ENCODE peak calls at places on chromosomes 12 and 14, in seven cellular contexts. A is ascending aorta; M is AG04450; B is left ventricle myocardium inferior; O is upper lobe of left lung; L is HCT116; N is CD8-positive, alpha-beta T cell. W is an unnamed sample.

GRCh38 chr12:8078400-8078799 is 3.7 kb upstream of the NECAP1 start:
- DNase-seq in A (no peak), M (peak; percentile 63), B (no peak), O (no peak), L (peak; percentile 50), N (peak; percentile 65), W (no peak)

GRCh38 chr14:75188520-75189267 is 12.3 kb upstream of the TMED10 start:
- DNase-seq in A (peak; percentile 15), M (no peak), B (no peak), O (no peak), L (no peak), N (no peak), W (no peak)

GRCh38 chr14:61460063-61460462 is 138.7 kb downstream of the PRKCH start:
- DNase-seq in A (no peak), M (no peak), B (no peak), O (no peak), L (no peak), N (no peak), W (no peak)

GRCh38 chr12:62732861-62733427 is 202.0 kb downstream of the PPM1H start:
- DNase-seq in A (no peak), M (no peak), B (no peak), O (no peak), L (peak; percentile 65), N (no peak), W (no peak)

GRCh38 chr12:78949532-78949931 is 85.0 kb downstream of the SYT1 start:
- DNase-seq in A (no peak), M (no peak), B (no peak), O (no peak), L (no peak), N (no peak), W (no peak)

GRCh38 chr12:68178774-68179439 is 19.4 kb upstream of the IFNG start:
- DNase-seq in A (no peak), M (no peak), B (no peak), O (no peak), L (no peak), N (no peak), W (no peak)

GRCh38 chr12:107134558-107134957 is 41.2 kb upstream of the CRY1 start:
- DNase-seq in A (no peak), M (no peak), B (no peak), O (no peak), L (peak; percentile 75), N (peak; percentile 23), W (no peak)

GRCh38 chr12:1845427-1845826 is 25.1 kb downstream of the LRTM2 start:
- DNase-seq in A (no peak), M (no peak), B (no peak), O (peak; percentile 64), L (no peak), N (no peak), W (no peak)

GRCh38 chr12:120054293-120054692 is 62.3 kb downstream of the RAB35 start:
- DNase-seq in A (no peak), M (no peak), B (no peak), O (no peak), L (no peak), N (no peak), W (no peak)

GRCh38 chr14:31945074-31945613 is 132.0 kb upstream of the ARHGAP5 start:
- DNase-seq in A (no peak), M (no peak), B (no peak), O (no peak), L (no peak), N (no peak), W (no peak)

GRCh38 chr12:53056901-53057300 is 7.0 kb downstream of the TNS2 start:
- DNase-seq in A (no peak), M (no peak), B (no peak), O (no peak), L (no peak), N (no peak), W (no peak)

GRCh38 chr14:64193821-64194220 is 100.3 kb downstream of the ESR2 start:
- DNase-seq in A (no peak), M (no peak), B (no peak), O (no peak), L (no peak), N (no peak), W (no peak)

GRCh38 chr14:63677891-63678379 is 36.3 kb upstream of the WDR89 start:
- DNase-seq in A (no peak), M (no peak), B (no peak), O (no peak), L (no peak), N (no peak), W (no peak)

GRCh38 chr12:47650469-47650868 is 55.4 kb downstream of the RPAP3 start:
- DNase-seq in A (no peak), M (no peak), B (no peak), O (no peak), L (no peak), N (no peak), W (no peak)

GRCh38 chr12:58233886-58234285 is 292.5 kb downstream of the ATP23 start:
- DNase-seq in A (no peak), M (no peak), B (no peak), O (no peak), L (no peak), N (no peak), W (no peak)

GRCh38 chr14:96202441-96203094 is 2.1 kb upstream of the BDKRB2 start:
- DNase-seq in A (no peak), M (no peak), B (no peak), O (no peak), L (no peak), N (no peak), W (no peak)

GRCh38 chr12:2339022-2339431 is 286.2 kb downstream of the CACNA1C start:
- DNase-seq in A (no peak), M (peak; percentile 65), B (no peak), O (no peak), L (no peak), N (no peak), W (no peak)

GRCh38 chr12:85225501-85225900 is 54.5 kb upstream of the ALX1 start:
- DNase-seq in A (no peak), M (no peak), B (no peak), O (no peak), L (no peak), N (no peak), W (no peak)

GRCh38 chr12:104863549-104863948 is 94.5 kb downstream of the SLC41A2 start:
- DNase-seq in A (no peak), M (no peak), B (no peak), O (no peak), L (no peak), N (no peak), W (no peak)

GRCh38 chr12:3913278-3913677 is 40.1 kb upstream of the PARP11 start:
- DNase-seq in A (no peak), M (no peak), B (no peak), O (no peak), L (no peak), N (no peak), W (no peak)

GRCh38 chr12:119115296-119115905 is 63.3 kb upstream of the HSPB8 start:
- DNase-seq in A (no peak), M (peak; percentile 8), B (no peak), O (no peak), L (peak; percentile 41), N (peak; percentile 7), W (no peak)

GRCh38 chr12:18799561-18799960 is 61.6 kb downstream of the CAPZA3 start:
- DNase-seq in A (no peak), M (no peak), B (no peak), O (no peak), L (no peak), N (no peak), W (no peak)
- H3K4me3 ChIP-seq in A (no peak overlapping the region), M (no peak overlapping the region), B (no peak overlapping the region), O (no peak overlapping the region), L (no peak overlapping the region), N (no peak overlapping the region), W (no peak overlapping the region)

DNA sequence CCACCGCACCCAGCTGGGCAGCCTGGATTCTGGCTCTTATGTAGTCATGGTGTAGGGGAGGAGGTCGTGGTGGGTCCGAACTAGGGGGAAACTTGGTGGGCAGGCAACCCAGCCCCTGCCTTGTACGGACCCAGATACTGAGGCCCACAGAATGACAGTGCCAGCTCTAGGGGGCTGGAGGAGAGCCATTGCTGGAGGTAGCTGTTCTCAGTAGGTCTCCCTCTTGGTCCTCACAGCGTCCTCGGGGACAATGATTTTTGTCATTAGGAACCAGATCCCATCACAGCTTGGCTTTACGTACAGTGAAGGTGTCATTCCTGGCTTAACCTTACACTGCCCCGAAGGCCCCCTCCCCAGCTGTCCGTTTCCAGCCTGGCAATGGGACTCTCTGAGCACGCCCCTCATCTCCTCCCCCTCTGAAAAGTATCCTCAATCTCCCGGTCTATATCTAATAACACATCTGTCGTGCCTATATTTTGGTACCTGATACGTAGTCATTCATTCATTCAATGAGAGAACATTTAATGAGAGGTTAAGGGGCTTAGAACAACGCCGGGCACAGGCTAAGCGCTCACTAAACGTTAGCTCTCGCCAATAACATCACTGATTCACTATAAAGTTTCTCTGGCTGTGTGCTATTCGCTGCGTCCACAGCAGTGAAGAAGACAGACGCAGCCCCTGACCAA is 619 bp upstream of the DYNC1H1 start:
- DNase-seq in A (no peak), M (no peak), B (no peak), O (no peak), L (no peak), N (no peak), W (no peak)
- H3K4me3 ChIP-seq in A (peak overlapping the region; percentile 100), M (peak overlapping the region; percentile 33), B (peak overlapping the region; percentile 98), O (peak overlapping the region; percentile 79), L (peak overlapping the region; percentile 95), N (no peak overlapping the region), W (peak overlapping the region; percentile 99)

GRCh38 chr12:28388879-28389278 is 198.6 kb downstream of the CCDC91 start:
- DNase-seq in A (no peak), M (no peak), B (no peak), O (no peak), L (no peak), N (no peak), W (no peak)

DNA sequence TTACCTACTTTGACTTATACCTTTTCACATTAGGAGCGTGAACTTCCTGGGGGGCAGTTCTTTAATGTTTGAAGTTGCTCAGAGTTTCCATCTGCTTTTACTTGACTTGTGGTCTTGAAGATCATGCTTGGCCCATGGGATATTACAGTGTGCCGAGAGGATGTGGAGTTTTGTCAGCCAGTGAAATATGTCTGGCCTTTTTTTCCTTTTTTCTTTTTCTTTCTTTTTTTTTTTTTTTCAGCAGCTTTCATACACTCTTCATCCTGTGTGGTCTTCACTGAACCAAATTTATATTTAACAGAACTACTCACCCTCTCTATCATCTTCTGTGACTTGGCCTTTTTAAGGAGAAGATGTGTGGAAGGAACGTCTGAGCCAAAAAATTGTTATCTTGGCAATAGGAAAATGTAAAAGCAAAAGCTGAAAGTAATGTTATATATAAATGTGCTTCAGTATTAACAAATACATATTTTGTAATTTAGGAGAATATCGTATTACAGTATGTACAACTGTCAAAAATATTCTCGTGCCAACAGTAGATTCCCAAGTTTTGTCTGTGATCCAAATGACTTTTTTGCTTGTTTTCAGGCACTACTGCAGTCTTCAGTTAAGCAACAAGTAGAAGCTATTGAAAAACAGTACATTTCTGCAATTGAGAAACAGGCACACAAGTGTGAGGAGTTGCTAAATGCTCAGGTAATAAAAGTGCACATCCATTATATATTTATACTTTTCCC is 200.6 kb downstream of the CCDC91 start:
- DNase-seq in A (no peak), M (no peak), B (no peak), O (no peak), L (no peak), N (no peak), W (no peak)
- H3K4me3 ChIP-seq in A (no peak overlapping the region), M (no peak overlapping the region), B (no peak overlapping the region), O (no peak overlapping the region), L (no peak overlapping the region), N (no peak overlapping the region), W (no peak overlapping the region)

DNA sequence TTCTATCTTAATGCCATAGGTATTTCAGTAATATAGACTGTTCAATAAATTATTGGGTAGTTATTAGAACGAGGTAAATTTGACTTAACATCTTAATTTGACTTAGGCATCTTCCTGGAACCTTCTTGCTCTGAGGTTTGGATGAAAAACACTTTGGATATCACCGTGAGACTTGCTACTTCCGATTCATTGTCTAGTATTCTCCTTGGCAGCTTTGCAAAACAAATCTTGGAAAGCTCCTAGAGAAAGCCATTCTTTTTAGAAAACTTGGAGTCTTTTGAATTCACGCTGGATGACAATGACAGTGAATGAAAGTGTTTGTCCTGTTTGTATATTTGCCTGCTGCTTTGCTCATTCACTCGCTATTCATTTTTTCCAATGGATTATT is 222.1 kb upstream of the HMGA2 start:
- DNase-seq in A (no peak), M (no peak), B (no peak), O (no peak), L (no peak), N (no peak), W (no peak)
- H3K4me3 ChIP-seq in A (no peak overlapping the region), M (no peak overlapping the region), B (peak overlapping the region; percentile 32), O (no peak overlapping the region), L (peak overlapping the region; percentile 54), N (no peak overlapping the region), W (peak overlapping the region; percentile 52)